ENCODE peak calls at places on chromosomes 12 and 14, in ten cellular contexts. R is heart left ventricle, U is A549, D is sigmoid colon, X is lower leg skin, I is IMR-90, H is thyroid gland, C is H54, P is HCT116, O is H1. V is an unnamed sample.

GRCh38 chr14:89357655-89358297 is 59.3 kb downstream of the FOXN3 start:
- DNase-seq in X (no peak), I (no peak), D (no peak), C (no peak), P (no peak), H (no peak), R (no peak), O (no peak), U (no peak), V (no peak)

GRCh38 chr14:49995162-49995561 is 102.3 kb downstream of the ARF6 start:
- DNase-seq in X (no peak), C (no peak), D (no peak), H (no peak), R (no peak), P (no peak), O (no peak), I (peak; percentile 39), U (no peak), V (no peak)

GRCh38 chr12:95547522-95548055 is 3.7 kb downstream of the USP44 start:
- DNase-seq in D (no peak), H (no peak), C (no peak), R (no peak), P (no peak), I (peak; percentile 96), X (peak; percentile 57), U (no peak), O (no peak), V (no peak)

GRCh38 chr12:52060498-52061177 is 9.1 kb upstream of the ATG101 start:
- DNase-seq in I (peak; percentile 71), O (peak; percentile 45), P (no peak), U (peak; percentile 82), R (no peak), C (no peak), D (peak; percentile 85), H (no peak), X (no peak), V (no peak)

GRCh38 chr12:49292729-49293055 is 2.3 kb upstream of the PRPH start:
- DNase-seq in D (peak; percentile 44), C (no peak), U (no peak), R (no peak), P (no peak), X (no peak), I (no peak), O (no peak), H (no peak), V (no peak)

GRCh38 chr14:34926552-34926951 is 51.4 kb upstream of the BAZ1A start:
- DNase-seq in I (peak; percentile 56), P (no peak), D (no peak), X (no peak), H (no peak), O (no peak), C (no peak), R (no peak), U (no peak), V (no peak)

GRCh38 chr12:132075026-132075713 is 68.9 kb downstream of the DDX51 start:
- DNase-seq in I (no peak), X (no peak), U (no peak), C (no peak), P (no peak), R (no peak), O (no peak), D (no peak), H (no peak), V (no peak)

GRCh38 chr12:119206348-119207075 is 27.8 kb downstream of the HSPB8 start:
- DNase-seq in U (no peak), D (peak; percentile 78), H (no peak), P (no peak), I (no peak), R (no peak), X (no peak), O (no peak), C (no peak), V (no peak)

GRCh38 chr14:102256691-102257090 is 48.3 kb downstream of the MOK start:
- DNase-seq in I (peak; percentile 61), C (no peak), D (no peak), U (no peak), P (no peak), R (no peak), X (no peak), H (peak; percentile 8), O (no peak), V (no peak)

GRCh38 chr14:102252834-102253801 is 51.8 kb downstream of the MOK start:
- DNase-seq in H (no peak), D (no peak), C (no peak), P (no peak), O (no peak), U (no peak), R (no peak), X (no peak), I (no peak), V (no peak)

GRCh38 chr14:102262894-102263462 is 42.0 kb downstream of the MOK start:
- DNase-seq in O (peak; percentile 50), D (no peak), X (no peak), P (peak; percentile 29), H (no peak), R (no peak), U (peak; percentile 54), I (peak; percentile 60), C (peak; percentile 27), V (no peak)

GRCh38 chr14:102255401-102256190 is 49.4 kb downstream of the MOK start:
- DNase-seq in H (no peak), C (no peak), P (no peak), D (peak; percentile 61), R (no peak), I (peak; percentile 88), O (no peak), X (no peak), U (peak; percentile 58), V (no peak)

DNA sequence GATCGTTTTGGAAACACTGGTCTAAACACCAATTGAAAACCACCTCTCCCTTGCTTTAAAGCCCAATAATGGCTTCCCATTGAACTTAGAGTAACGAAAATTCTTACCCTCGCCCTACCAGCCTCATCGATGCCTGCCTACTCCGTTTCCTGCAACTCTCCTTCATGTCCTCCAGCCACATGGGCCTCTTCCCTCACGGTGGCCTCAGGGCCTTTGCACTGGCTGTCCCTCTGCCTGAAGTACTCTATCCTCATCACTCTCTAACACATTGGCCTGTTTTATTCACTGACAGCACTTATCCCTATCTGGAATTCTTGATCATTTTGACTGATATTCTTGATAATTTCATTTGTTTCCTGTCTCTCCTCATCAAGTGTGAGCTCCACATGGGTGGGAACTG is 46.8 kb downstream of the MOK start:
- DNase-seq in O (no peak), D (peak; percentile 15), I (no peak), H (no peak), C (no peak), P (no peak), U (no peak), X (no peak), R (no peak), V (no peak)
- TF ChIP-seq POLR2A in O (no peak), D (no peak), I (no peak), H (no peak), C (no peak), P (no peak), U (no peak), X (no peak), R (no peak), V (no peak)

DNA sequence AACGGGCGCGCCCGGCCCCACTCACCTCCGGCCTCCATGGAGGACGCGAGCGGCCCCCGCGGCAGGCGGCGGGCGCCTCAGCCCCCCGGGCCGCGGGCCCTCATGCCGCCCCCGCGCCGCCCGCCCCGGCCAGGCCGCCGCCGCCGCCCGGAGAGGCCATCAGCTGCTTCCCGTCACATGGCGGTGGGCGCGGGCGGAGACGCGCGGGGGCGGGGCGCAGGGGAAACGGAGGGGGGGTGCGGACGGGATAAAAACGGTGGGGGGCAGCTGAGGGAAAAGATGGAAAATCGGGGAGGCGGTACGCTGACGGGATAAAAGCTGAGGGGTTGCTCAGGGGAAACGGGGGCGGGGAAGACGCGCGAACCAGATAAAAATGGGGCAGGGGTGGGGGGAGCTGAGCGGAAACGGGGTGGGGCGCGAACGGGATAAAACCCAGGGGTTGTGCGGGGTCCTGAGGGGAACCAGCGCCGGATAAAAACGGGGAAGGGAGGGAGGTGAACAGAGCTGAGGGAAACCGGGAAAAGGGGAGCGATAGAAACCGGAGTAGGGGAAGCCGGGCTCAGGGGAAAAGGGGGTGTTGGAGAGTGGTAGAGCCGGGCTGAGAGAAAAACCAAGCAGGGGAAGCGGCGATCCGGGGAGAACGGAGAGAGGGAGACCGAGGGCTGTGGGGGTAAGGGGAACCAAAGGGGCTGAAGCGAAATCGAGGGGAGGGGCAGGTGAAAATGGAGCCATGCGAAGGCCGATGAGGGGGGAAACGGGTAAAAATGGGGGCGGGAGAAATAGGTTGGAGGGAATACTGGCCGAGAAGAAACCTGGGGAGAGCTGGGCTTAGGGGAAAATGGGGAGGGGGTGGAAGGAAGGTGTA is at the start of gene WSB2:
- DNase-seq in O (peak; percentile 70), P (no peak), D (peak; percentile 86), U (peak; percentile 49), X (peak; percentile 72), R (peak; percentile 88), H (peak; percentile 79), I (peak; percentile 50), C (peak; percentile 35), V (peak; percentile 8)
- TF ChIP-seq POLR2A in O (no peak), P (no peak), D (no peak), U (peak; percentile 49), X (no peak), R (no peak), H (no peak), I (peak; percentile 68), C (peak; percentile 32), V (no peak)

DNA sequence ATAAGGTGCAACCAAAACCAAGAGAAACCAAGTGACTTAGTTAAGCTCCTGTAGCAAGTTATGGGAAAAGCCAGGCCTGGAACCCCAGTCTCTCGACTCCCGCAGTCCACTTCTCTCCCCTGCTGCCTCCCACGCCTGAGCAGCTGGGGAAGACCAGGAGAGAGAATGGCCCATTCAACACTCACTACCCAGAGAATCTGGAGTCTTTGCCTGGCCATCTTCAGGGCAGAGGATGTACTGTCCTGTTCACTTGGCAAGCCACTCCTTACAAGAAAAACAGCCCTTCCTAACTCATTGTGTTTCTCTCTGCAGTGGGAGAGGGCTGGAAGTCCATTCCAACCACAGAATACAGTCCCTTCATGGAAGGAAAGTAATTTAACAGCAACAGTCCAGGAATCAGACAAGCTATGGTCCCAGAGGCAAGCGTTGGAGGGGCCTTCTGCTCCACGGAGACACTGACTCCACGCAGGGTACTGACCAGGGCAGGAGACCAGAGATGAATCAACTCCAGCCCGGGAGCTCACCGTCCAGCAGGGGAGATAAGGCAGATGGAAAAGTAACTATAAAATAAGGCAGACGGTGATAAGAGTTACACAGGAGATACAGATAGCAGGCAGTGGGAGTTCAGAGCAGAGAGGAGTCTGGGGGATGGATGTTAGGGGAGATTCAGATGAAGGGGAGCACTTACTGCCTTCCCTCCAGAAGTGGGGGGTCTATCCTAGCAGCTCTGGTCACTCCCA is 1.6 kb downstream of the PITPNM2 start:
- DNase-seq in X (no peak), P (no peak), C (no peak), R (no peak), H (no peak), O (no peak), I (no peak), D (no peak), U (peak; percentile 16), V (no peak)
- TF ChIP-seq POLR2A in X (no peak), P (no peak), C (no peak), R (no peak), H (no peak), O (no peak), I (no peak), D (no peak), U (no peak), V (no peak)

DNA sequence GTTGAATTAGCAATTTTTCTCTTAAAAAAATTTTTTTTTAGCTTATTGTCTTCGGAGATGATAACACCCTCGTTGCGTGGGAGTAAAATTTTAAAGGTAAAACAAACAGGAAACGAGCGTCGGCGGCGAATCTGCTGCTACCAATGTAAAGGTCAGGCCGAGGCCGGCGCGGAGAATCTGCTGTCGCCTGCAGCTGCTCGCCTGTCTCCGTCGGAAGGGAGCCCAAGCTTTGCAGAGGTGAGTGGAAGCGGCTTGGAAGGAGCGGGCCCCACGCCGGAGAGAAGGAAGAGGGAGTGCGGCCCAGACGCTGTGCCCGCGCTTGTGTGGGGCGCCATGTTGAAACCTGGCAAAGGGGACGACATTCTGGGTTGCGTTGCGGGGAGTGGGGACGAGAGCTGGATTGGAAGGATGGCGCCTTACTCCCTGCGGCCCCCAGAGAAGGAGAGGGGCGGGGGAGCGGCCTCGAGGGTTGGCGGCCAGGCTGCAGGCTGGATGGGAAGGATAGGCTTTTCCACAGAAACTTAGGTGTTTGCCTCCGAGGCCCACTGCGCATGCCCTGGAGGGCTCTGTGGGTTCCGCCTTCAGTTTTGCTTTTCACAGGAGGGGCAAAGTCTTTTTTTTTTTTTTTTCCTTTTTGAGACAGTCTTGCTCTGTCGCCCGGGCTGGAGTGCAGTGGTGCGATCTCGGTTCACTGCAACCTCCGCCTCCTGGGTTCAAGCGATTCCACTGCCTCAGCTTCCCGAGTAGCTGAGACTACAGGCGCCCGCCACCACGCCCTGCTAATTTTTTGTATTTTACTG is at the start of gene SNRNP35:
- DNase-seq in C (peak; percentile 53), D (peak; percentile 89), R (peak; percentile 91), I (peak; percentile 74), X (peak; percentile 73), U (peak; percentile 95), P (peak; percentile 68), O (peak; percentile 81), H (peak; percentile 85), V (no peak)
- TF ChIP-seq POLR2A in C (peak; percentile 66), D (no peak), R (no peak), I (peak; percentile 29), X (no peak), U (peak; percentile 52), P (peak; percentile 57), O (peak; percentile 66), H (peak; percentile 4), V (no peak)